ENCODE peak calls at places on chromosomes 12 and 14, in six cellular contexts. D is aorta; U is pancreas; O is left ventricle myocardium inferior; F is HCT116; Y is CD4-positive, CD25-positive, alpha-beta regulatory T cell. M is an unnamed sample.
A peak's percentile ranks its signal among the peaks of the same experiment; 100 is the strongest.

GRCh38 chr14:29007990-29008389 is 241.4 kb downstream of the FOXG1 start:
- DNase-seq in D (no peak), U (no peak), O (no peak), F (no peak), Y (no peak), M (no peak)

GRCh38 chr12:49882248-49882850 is 21.4 kb downstream of the FAIM2 start:
- DNase-seq in D (peak; percentile 35), U (no peak), O (no peak), F (no peak), Y (no peak), M (no peak)

GRCh38 chr12:102965281-102966155 is 8.0 kb downstream of the ASCL1 start:
- DNase-seq in D (no peak), U (no peak), O (no peak), F (no peak), Y (no peak), M (no peak)

GRCh38 chr12:72273499-72273837 is 1.3 kb downstream of the TRHDE start:
- DNase-seq in D (peak; percentile 61), U (peak; percentile 27), O (no peak), F (no peak), Y (no peak), M (no peak)

GRCh38 chr12:81758421-81759214 is 532 bp downstream of the PPFIA2 start:
- DNase-seq in D (peak; percentile 82), U (peak; percentile 11), O (peak; percentile 19), F (no peak), Y (no peak), M (no peak)

GRCh38 chr14:21526672-21527319 is 650 bp upstream of the SALL2 start:
- DNase-seq in D (no peak), U (no peak), O (no peak), F (no peak), Y (no peak), M (no peak)

GRCh38 chr12:116222358-116222757 is 55.1 kb downstream of the MED13L start:
- DNase-seq in D (no peak), U (peak; percentile 77), O (no peak), F (peak; percentile 85), Y (no peak), M (peak; percentile 98)

GRCh38 chr14:89669209-89669608 is 252.2 kb upstream of the FOXN3 start:
- DNase-seq in D (no peak), U (no peak), O (peak; percentile 21), F (no peak), Y (no peak), M (no peak)

GRCh38 chr12:124479680-124480468 is 87.5 kb downstream of the NCOR2 start:
- DNase-seq in D (no peak), U (no peak), O (no peak), F (no peak), Y (no peak), M (no peak)

GRCh38 chr12:15854916-15855315 is 27.3 kb upstream of the STRAP start:
- DNase-seq in D (no peak), U (no peak), O (no peak), F (no peak), Y (no peak), M (no peak)

GRCh38 chr14:59028476-59029202 is 159.8 kb upstream of the DAAM1 start:
- DNase-seq in D (peak; percentile 80), U (peak; percentile 64), O (peak; percentile 51), F (peak; percentile 68), Y (no peak), M (peak; percentile 30)

GRCh38 chr12:3705349-3705675 is 47.6 kb downstream of the CRACR2A start:
- DNase-seq in D (no peak), U (no peak), O (no peak), F (no peak), Y (no peak), M (no peak)

GRCh38 chr12:107600596-107601144 is 84.9 kb upstream of the PWP1 start:
- DNase-seq in D (no peak), U (no peak), O (no peak), F (no peak), Y (no peak), M (no peak)

GRCh38 chr12:6124411-6125151 is at the start of gene VWF:
- DNase-seq in D (no peak), U (no peak), O (no peak), F (no peak), Y (no peak), M (no peak)

DNA sequence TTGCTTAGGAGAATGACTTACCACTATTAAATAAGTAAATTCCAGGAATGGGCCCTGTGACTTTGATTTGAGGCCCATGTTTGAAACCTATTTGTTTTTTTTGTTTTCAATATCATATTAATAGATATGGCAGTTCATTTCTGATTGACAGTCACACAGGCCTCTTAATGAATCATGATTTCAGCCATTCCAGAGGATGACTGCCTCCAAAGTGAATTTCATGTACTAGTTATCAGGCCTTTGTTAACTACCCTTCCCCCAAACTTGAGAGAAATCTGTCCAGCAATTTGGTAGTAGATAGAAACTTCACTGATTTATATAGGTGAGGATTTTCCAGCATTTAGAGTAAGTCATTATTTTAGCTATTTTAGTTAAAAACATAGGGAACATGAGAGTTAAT is 25.9 kb upstream of the GALNT16 start:
- DNase-seq in D (no peak), U (no peak), O (no peak), F (no peak), Y (no peak), M (no peak)
- H3K4me1 ChIP-seq in D (no peaks in the 10 kb centered on the region), U (no peaks in the 10 kb centered on the region), O (peaks cover 11% of the 10 kb centered on the region), F (no peaks in the 10 kb centered on the region), Y (no peaks in the 10 kb centered on the region), M (no peaks in the 10 kb centered on the region)

GRCh38 chr12:20438307-20438779 is 70.0 kb downstream of the PDE3A start:
- DNase-seq in D (no peak), U (no peak), O (no peak), F (no peak), Y (no peak), M (no peak)

GRCh38 chr12:20440408-20440807 is 72.1 kb downstream of the PDE3A start:
- DNase-seq in D (no peak), U (no peak), O (no peak), F (no peak), Y (no peak), M (no peak)

GRCh38 chr12:20442322-20442721 is 74.0 kb downstream of the PDE3A start:
- DNase-seq in D (no peak), U (no peak), O (peak; percentile 37), F (no peak), Y (no peak), M (no peak)

GRCh38 chr12:20436367-20436766 is 68.0 kb downstream of the PDE3A start:
- DNase-seq in D (no peak), U (no peak), O (no peak), F (no peak), Y (no peak), M (no peak)

GRCh38 chr12:20439634-20440033 is 71.3 kb downstream of the PDE3A start:
- DNase-seq in D (no peak), U (no peak), O (no peak), F (no peak), Y (no peak), M (no peak)
- H3K4me3 ChIP-seq in D (no peak overlapping the region), U (no peak overlapping the region), O (no peak overlapping the region), F (no peak overlapping the region), Y (no peak overlapping the region), M (no peak overlapping the region)

DNA sequence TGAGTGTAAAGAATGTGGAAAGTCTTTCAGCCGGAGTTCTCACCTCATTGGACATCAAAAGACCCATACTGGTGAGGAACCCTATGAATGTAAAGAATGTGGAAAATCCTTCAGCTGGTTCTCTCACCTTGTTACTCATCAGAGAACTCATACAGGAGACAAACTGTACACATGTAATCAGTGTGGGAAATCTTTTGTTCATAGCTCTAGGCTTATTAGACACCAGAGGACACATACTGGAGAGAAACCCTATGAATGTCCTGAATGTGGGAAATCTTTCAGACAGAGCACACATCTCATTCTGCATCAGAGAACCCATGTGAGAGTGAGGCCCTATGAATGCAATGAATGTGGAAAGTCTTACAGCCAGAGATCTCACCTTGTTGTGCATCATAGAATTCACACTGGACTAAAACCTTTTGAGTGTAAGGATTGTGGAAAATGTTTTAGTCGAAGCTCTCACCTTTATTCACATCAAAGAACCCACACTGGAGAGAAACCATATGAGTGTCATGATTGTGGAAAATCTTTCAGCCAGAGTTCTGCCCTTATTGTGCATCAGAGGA is 25.1 kb upstream of the ZNF268 start:
- DNase-seq in D (no peak), U (no peak), O (no peak), F (no peak), Y (no peak), M (no peak)
- H3K9me3 ChIP-seq in D (peaks cover 28% of the 10 kb centered on the region), U (no peaks in the 10 kb centered on the region), O (peaks cover 100% of the 10 kb centered on the region), F (peaks cover 32% of the 10 kb centered on the region), Y (peaks cover 79% of the 10 kb centered on the region), M (peaks cover 27% of the 10 kb centered on the region)

DNA sequence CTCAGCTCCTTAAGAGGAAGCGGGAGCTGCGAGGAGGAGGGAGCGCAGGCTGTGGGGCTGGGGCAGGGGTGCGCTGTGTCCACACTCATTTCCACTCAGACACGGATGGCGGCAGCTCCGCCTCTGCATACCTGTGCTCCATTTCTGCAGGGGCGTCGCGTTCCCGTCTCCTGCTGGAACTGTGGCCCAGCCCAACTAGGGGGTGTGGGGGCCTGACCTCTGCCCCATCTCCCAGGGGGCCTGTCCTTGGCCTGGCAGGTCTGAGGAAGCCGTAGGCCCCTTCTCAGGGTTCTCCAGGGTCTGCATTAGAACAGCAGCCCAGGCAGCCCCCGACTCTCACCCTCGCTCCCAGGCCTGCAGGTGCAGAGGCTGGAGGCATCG is 31.2 kb downstream of the FBRSL1 start:
- DNase-seq in D (no peak), U (no peak), O (no peak), F (no peak), Y (no peak), M (no peak)
- H3K4me1 ChIP-seq in D (no peaks in the 10 kb centered on the region), U (peaks cover 15% of the 10 kb centered on the region), O (peaks cover 46% of the 10 kb centered on the region), F (no peaks in the 10 kb centered on the region), Y (peaks cover 9% of the 10 kb centered on the region), M (no peaks in the 10 kb centered on the region)

DNA sequence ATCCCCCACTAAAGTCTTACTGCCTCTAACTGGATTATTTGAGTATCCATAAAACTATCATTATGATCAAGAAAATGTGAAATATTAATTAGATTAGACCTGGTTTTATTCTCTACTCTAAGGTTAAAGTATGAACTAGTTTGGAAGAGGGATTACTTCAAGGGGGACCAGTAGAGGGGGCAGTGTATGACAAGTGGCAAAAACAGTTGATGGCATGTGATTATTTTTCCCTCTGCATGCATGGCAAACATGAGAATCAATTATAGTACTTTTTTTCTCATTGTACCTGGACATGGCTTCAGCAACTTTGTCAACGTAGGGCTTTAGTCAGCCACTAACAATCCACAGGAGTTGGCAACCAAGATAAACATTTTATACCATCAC is 145.0 kb upstream of the SLC38A2 start:
- DNase-seq in D (no peak), U (no peak), O (no peak), F (no peak), Y (no peak), M (no peak)
- H3K4me3 ChIP-seq in D (no peak overlapping the region), U (no peak overlapping the region), O (no peak overlapping the region), F (no peak overlapping the region), Y (peak overlapping the region; percentile 46), M (no peak overlapping the region)

DNA sequence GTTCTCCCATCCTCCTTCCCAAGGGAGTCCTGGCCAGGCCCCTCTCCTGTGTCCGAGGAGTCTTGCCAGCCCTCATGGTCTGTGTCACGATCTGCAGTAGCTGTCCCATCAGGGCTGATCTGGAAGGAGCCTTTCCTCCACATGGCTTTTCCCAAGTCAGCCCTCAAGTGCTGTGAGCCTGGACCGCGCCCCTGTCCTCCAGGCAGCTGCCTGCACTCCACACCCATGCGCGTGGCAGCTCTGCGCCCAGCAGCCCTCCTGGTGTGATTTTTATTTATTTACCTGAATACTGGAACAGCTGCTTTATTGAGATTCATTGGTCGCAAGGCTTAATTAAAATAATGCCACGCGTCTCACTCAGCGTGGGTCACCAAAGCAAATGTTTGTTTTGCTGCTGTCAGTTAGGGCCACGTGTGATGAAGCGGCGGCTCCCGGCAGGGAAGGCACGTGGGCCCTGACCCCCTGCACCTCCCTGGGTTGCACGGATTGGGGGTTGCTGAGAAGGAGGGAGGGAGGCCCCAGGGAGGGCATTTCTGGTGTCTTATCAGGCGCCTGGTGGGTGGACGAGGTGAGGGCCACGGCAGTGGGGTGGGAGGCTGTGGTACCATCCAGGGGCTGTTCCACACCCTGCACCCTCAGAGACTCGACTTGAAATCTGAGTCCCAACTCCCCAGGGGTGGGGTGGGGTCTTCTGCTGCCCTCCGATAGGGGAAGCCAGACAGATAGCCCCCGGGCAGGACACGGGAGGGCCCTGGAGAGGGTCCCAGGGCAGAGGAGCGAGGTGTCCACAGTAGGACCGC is 206.3 kb upstream of the C14orf180 start:
- DNase-seq in D (no peak), U (no peak), O (no peak), F (no peak), Y (no peak), M (no peak)
- H3K9me3 ChIP-seq in D (peaks cover 4% of the 10 kb centered on the region), U (no peaks in the 10 kb centered on the region), O (no peaks in the 10 kb centered on the region), F (no peaks in the 10 kb centered on the region), Y (no peaks in the 10 kb centered on the region), M (no peaks in the 10 kb centered on the region)